ENCODE peak calls at places on chromosomes 11 and 22, in four cellular contexts. M is GM23338, P is mammary epithelial cell, D is IMR-90. W is an unnamed sample.

GRCh38 chr11:20158597-20159257 is 1.5 kb downstream of the DBX1 start:
- DNase-seq in M (peak; percentile 90), P (peak; percentile 44), D (peak; percentile 50), W (no peak)

GRCh38 chr11:69416123-69416475 is 65.4 kb upstream of the LINC01488 start:
- DNase-seq in M (no peak), P (no peak), D (no peak), W (no peak)

GRCh38 chr11:84212467-84213390 is 926.6 kb upstream of the CCDC90B start:
- DNase-seq in M (no peak), P (no peak), D (no peak), W (no peak)

GRCh38 chr22:39183991-39184585 is 31.6 kb upstream of the CBX7 start:
- DNase-seq in M (peak; percentile 63), P (no peak), D (peak; percentile 63), W (peak; percentile 71)

GRCh38 chr22:23700706-23701105 is 9.9 kb downstream of the RGL4 start:
- DNase-seq in M (no peak), P (no peak), D (peak; percentile 64), W (no peak)

GRCh38 chr11:2781413-2782274 is 81.8 kb upstream of the KCNQ1OT1 start:
- DNase-seq in M (no peak), P (no peak), D (peak; percentile 21), W (no peak)

GRCh38 chr11:9263840-9264380 is 1.2 kb downstream of the DENND5A start:
- DNase-seq in M (no peak), P (peak; percentile 40), D (peak; percentile 30), W (peak; percentile 48)

GRCh38 chr22:29199702-29200400 is 5.8 kb upstream of the EMID1 start:
- DNase-seq in M (no peak), P (no peak), D (no peak), W (no peak)

GRCh38 chr11:60910711-60911366 is 3.1 kb upstream of the TMEM109 start:
- DNase-seq in M (peak; percentile 8), P (no peak), D (no peak), W (no peak)

GRCh38 chr11:80136991-80137390 is 696.2 kb upstream of the TENM4 start:
- DNase-seq in M (no peak), P (no peak), D (no peak), W (no peak)

GRCh38 chr22:35257321-35258143 is at the start of gene HMGXB4:
- DNase-seq in M (peak; percentile 96), P (peak; percentile 82), D (peak; percentile 86), W (peak; percentile 96)

GRCh38 chr11:70159612-70160570 is 43.2 kb upstream of the FADD start:
- DNase-seq in M (no peak), P (peak; percentile 99), D (peak; percentile 47), W (no peak)

GRCh38 chr11:57647960-57648776 is 1.5 kb downstream of the YPEL4 start:
- DNase-seq in M (peak; percentile 35), P (no peak), D (no peak), W (no peak)
- H3K4me1 ChIP-seq in M (peaks cover 69% of the 10 kb centered on the region), P (peaks cover 39% of the 10 kb centered on the region), D (peaks cover 24% of the 10 kb centered on the region), W (peaks cover 8% of the 10 kb centered on the region)

DNA sequence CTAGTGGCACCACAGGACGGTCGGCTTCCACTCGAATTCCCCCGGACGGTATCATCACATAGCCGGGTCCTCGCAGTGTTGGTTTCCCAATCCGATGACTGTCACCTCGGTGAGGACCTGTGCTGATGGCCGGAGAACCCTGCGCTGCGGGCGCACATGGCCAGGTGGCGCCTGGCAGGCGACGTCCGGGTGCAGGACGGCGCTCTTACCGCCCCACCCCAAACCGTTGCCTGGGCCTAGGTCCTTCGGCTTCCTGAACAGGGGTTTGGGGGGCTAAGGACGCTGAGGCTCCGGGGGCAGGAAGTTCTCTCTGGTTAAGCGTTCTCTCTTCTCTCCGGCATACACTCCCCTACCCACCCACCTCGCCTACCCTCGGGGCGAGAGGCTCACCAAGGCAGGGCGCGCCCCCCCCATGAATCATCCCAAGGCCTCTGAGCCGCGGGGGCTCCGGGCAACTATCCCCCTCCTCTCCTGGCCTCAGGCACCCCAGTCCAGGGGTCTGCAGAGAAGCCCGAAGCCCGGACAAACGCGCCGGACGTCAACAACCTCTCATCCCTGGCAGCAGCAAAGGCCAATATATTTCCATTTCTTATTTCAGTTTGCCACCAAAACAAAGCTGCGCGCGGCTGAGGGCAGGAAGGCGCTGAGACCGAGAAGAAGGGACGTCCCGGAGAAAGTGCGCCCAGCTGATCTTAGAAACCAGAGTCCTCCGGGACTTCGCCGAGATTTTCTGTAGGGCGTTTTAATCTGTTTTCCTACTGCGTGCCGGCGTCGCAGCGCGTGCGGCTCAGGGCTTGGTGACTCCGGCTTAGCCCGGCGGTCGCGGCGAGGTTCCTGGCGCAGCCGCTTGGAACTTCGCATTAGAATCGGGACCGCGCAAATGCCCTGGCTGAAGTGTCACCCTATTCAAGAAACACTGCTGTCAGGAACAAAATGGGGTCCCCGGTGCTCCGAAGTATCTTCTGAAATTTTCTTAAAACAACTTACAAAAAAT is 5.6 kb downstream of the ALX4 start:
- DNase-seq in M (peak; percentile 73), P (no peak), D (no peak), W (no peak)
- H4K20me1 ChIP-seq in M (peaks cover 8% of the 10 kb centered on the region), P (no peaks in the 10 kb centered on the region), D (no peaks in the 10 kb centered on the region), W (no peaks in the 10 kb centered on the region)

GRCh38 chr22:46738642-46738960 is 549 bp upstream of the CERK start:
- DNase-seq in M (peak; percentile 65), P (no peak), D (no peak), W (no peak)

GRCh38 chr22:46738961-46739870 is 1.2 kb upstream of the CERK start:
- DNase-seq in M (peak; percentile 52), P (no peak), D (peak; percentile 72), W (peak; percentile 76)

GRCh38 chr22:46742576-46743221 is 4.6 kb upstream of the CERK start:
- DNase-seq in M (no peak), P (no peak), D (no peak), W (no peak)

GRCh38 chr22:46741974-46742519 is 4.0 kb upstream of the CERK start:
- DNase-seq in M (no peak), P (no peak), D (no peak), W (no peak)

DNA sequence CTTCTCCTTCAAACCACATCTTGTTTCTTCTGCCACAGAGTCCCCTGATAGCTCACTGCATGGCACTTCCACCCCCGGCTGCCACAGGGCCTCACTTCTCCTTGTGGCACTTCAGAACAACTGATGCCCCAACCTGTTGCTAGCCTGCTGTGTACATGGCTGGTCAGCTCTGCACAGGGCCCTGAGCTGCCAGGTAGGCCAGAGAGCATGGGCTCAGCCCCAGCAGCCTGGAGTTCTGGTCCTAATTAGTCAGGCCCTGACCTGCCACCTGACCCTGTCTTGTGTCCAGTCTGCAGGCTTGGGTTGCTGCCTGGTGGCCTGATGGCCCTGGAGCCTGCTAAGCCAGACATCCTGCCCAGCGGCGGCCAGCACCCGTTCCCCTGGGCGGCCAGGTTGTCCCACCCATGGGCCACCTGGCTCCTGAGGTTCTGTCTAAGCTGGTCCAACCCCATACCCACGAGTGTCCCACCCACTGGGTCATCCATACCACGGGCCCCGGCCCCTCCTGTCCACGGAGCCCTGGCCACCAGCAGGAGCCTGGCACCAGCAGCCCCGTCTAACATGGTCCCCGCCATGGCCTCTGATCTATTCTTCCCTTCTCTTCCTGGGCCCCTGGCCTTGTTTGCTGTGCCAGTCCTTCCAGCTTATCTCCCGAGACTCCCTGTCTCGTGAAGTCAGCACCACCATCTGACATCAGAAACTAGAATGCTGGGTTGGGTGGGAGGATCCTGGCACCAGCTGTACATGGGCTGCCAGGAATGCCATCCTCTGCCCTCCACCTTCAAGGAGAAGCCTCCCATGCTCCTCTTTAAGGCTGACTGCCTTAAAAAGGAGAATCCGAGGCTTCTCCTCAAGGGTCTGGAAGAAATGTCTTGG is 3.1 kb upstream of the CERK start:
- DNase-seq in M (no peak), P (no peak), D (no peak), W (no peak)
- H3K4me2 ChIP-seq in M (no peak overlapping the region), P (no peak overlapping the region), D (no peak overlapping the region), W (no peak overlapping the region)

GRCh38 chr22:42299586-42300285 is 29.3 kb upstream of the TCF20 start:
- DNase-seq in M (peak; percentile 84), P (no peak), D (no peak), W (peak; percentile 80)
- H3K4me1 ChIP-seq in M (peaks cover 46% of the 10 kb centered on the region), P (peaks cover 17% of the 10 kb centered on the region), D (peaks cover 2% of the 10 kb centered on the region), W (peaks cover 86% of the 10 kb centered on the region)

DNA sequence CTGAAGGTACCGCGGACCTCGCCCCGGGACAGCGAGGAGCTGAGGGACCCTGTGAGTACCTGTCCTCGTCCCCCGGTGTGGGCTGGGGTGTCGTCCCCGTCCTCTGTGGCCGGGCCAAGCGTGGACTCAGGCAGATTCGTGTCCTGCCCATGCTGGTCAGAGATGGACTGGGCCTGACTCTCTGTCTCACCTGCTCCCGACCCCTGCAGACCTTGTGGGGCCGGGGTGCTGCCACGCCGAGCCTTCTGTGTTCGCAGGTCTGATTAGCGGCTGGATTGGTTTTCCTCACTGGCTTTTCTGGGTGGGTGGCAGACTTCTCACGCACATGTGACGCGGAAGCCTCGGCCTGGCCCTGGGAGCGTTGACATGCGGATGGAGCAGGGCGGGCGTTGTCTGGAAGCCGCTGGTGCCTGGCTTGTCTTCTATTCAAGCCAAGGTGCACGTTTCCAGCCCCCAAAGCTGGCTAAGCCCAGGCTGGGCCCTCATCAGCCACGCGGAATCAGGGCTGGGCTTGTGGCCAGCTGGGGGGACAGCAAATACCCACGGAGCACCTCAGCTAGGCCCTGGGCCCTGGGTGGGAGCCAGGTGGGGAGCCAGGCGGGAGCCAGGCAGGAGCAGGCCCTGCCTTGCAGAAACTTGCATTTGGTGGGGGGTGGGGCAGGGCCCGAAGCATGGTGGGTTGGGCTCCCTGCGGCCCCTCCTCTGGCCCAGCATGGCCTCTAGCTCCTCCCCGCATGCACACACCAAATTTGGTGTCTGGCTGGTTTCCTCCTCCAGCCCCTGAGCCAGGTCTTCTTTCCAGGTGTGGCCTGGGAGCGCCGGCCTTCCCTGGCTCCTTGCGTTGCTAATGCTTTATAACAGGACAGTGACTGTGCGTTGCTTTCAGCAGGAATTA is 7.0 kb downstream of the GRAMD4 start:
- DNase-seq in M (peak; percentile 91), P (peak; percentile 81), D (no peak), W (peak; percentile 56)
- H4K20me1 ChIP-seq in M (no peaks in the 10 kb centered on the region), P (no peaks in the 10 kb centered on the region), D (peaks cover 9% of the 10 kb centered on the region), W (peaks cover 17% of the 10 kb centered on the region)

DNA sequence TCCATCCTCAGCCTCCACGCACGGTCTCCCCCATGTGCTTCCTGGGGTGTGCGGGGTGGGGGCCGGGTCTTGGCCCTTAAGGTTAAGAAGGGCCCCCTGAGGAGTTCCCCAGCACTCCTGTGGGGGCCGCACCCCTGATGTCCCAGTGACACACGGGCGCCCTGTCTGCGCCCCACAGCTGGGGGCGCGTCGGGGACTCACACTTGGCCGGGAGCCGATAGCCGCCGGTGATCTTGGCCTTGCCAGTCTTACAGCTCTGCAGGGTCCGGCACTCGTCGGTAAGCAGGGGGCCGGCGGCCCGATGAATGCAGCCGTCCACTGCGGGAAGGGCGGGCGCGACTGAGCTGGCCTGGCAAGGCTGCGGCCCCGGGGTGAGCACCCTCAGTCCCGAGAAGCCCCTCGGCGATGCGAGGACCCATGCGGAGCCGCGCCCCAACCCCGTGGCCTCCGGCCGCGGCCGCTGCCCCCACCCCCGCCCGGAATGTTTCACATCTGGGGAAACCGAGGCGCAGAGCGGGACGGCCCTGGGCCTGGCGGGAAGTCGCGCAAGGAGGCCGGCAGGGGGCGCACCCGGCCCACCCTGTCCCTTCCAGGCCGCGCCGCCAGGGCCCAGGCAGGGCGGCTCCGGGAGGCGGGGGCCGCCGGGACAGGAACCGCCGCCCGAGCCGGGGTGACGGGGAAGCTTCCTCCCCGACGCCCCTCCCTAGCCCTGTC is 13.9 kb downstream of the OTUB1 start:
- DNase-seq in M (peak; percentile 90), P (peak; percentile 35), D (peak; percentile 59), W (peak; percentile 55)
- H3K4me2 ChIP-seq in M (peak overlapping the region; percentile 88), P (peak overlapping the region; percentile 73), D (no peak overlapping the region), W (no peak overlapping the region)

DNA sequence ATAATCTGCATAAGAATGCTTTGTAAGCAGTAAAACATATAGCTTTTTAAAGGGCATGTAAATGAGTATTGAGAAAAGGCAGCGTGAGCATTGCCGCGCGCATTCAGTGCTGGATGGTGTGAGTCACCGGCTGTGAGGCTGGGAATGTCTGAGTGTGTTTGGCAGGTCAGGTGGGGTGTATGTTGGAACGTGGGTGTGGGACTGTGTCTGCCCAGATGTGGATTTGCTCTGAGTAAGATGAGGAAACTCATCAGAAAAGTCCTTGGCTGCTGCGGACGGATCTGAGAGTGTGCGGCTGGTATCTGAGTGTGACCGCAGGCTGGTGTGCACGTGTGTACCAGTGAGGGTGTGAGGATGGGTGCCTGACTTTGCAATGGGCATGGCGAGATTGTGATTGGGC is 66.2 kb upstream of the NECTIN1 start:
- DNase-seq in M (no peak), P (peak; percentile 46), D (peak; percentile 77), W (no peak)
- H3K4me1 ChIP-seq in M (peaks cover 48% of the 10 kb centered on the region), P (no peaks in the 10 kb centered on the region), D (no peaks in the 10 kb centered on the region), W (no peaks in the 10 kb centered on the region)